ENCODE peak calls at places on chromosomes 16 and 17, in seven cellular contexts. One of them, this sample, is unnamed.

GRCh38 chr16:76175718-76176117 is 101.5 kb upstream of the CNTNAP4 start:
- DNase-seq in fibroblast of villous mesenchyme: no peak
- DNase-seq in left cardiac atrium: no peak
- DNase-seq in NCI-H1092: no peak
- DNase-seq in H9: no peak
- DNase-seq in AG08395: no peak
- DNase-seq in left colon: no peak
- DNase-seq in this sample: no peak

GRCh38 chr17:8844229-8845218 is 22.9 kb downstream of the PIK3R6 start:
- DNase-seq in left colon: no peak
- DNase-seq in NCI-H1092: no peak
- DNase-seq in left cardiac atrium: no peak
- DNase-seq in AG08395: no peak
- DNase-seq in H9: no peak
- DNase-seq in fibroblast of villous mesenchyme: no peak
- DNase-seq in this sample: no peak

GRCh38 chr16:79653337-79654000 is 52.9 kb upstream of the MAF start:
- DNase-seq in AG08395: no peak
- DNase-seq in left colon: peak; percentile 27
- DNase-seq in fibroblast of villous mesenchyme: peak; percentile 64
- DNase-seq in NCI-H1092: peak; percentile 73
- DNase-seq in H9: no peak
- DNase-seq in left cardiac atrium: peak; percentile 48
- DNase-seq in this sample: no peak

GRCh38 chr17:54372071-54372720 is 528.5 kb upstream of the TOM1L1 start:
- DNase-seq in AG08395: no peak
- DNase-seq in fibroblast of villous mesenchyme: no peak
- DNase-seq in NCI-H1092: no peak
- DNase-seq in left colon: no peak
- DNase-seq in left cardiac atrium: no peak
- DNase-seq in H9: no peak
- DNase-seq in this sample: no peak

GRCh38 chr16:2830355-2830695 is 222 bp downstream of the ZG16B start:
- DNase-seq in AG08395: no peak
- DNase-seq in fibroblast of villous mesenchyme: no peak
- DNase-seq in H9: no peak
- DNase-seq in left colon: no peak
- DNase-seq in NCI-H1092: no peak
- DNase-seq in left cardiac atrium: no peak
- DNase-seq in this sample: no peak

GRCh38 chr17:62703269-62703775 is 75.9 kb downstream of the MRC2 start:
- DNase-seq in NCI-H1092: no peak
- DNase-seq in left colon: no peak
- DNase-seq in fibroblast of villous mesenchyme: no peak
- DNase-seq in AG08395: peak; percentile 50
- DNase-seq in left cardiac atrium: no peak
- DNase-seq in H9: no peak
- DNase-seq in this sample: no peak

GRCh38 chr17:69287168-69287567 is 39.8 kb downstream of the ABCA5 start:
- DNase-seq in NCI-H1092: no peak
- DNase-seq in left colon: no peak
- DNase-seq in AG08395: no peak
- DNase-seq in H9: no peak
- DNase-seq in left cardiac atrium: no peak
- DNase-seq in fibroblast of villous mesenchyme: peak; percentile 30
- DNase-seq in this sample: no peak

GRCh38 chr16:69917739-69918138 is 33.4 kb upstream of the CLEC18A start:
- DNase-seq in H9: peak; percentile 80
- DNase-seq in fibroblast of villous mesenchyme: peak; percentile 95
- DNase-seq in NCI-H1092: no peak
- DNase-seq in AG08395: peak; percentile 89
- DNase-seq in left cardiac atrium: peak; percentile 54
- DNase-seq in left colon: no peak
- DNase-seq in this sample: no peak

GRCh38 chr16:66973716-66974115 is 12.7 kb downstream of the CES3 start:
- DNase-seq in left cardiac atrium: no peak
- DNase-seq in AG08395: no peak
- DNase-seq in fibroblast of villous mesenchyme: no peak
- DNase-seq in NCI-H1092: no peak
- DNase-seq in H9: no peak
- DNase-seq in left colon: no peak
- DNase-seq in this sample: no peak

GRCh38 chr16:89629827-89630610 is 16.6 kb downstream of the DPEP1 start:
- DNase-seq in NCI-H1092: no peak
- DNase-seq in H9: no peak
- DNase-seq in left cardiac atrium: no peak
- DNase-seq in left colon: peak; percentile 55
- DNase-seq in AG08395: no peak
- DNase-seq in fibroblast of villous mesenchyme: no peak
- DNase-seq in this sample: no peak

GRCh38 chr17:43468746-43469544 is 14.8 kb upstream of the DHX8 start:
- DNase-seq in AG08395: peak; percentile 85
- DNase-seq in fibroblast of villous mesenchyme: peak; percentile 52
- DNase-seq in NCI-H1092: no peak
- DNase-seq in left cardiac atrium: no peak
- DNase-seq in H9: no peak
- DNase-seq in left colon: no peak
- DNase-seq in this sample: no peak

GRCh38 chr16:97822-98221 is 19.8 kb downstream of the MPG start:
- DNase-seq in NCI-H1092: no peak
- DNase-seq in left colon: no peak
- DNase-seq in left cardiac atrium: no peak
- DNase-seq in fibroblast of villous mesenchyme: no peak
- DNase-seq in H9: no peak
- DNase-seq in AG08395: no peak
- DNase-seq in this sample: no peak

GRCh38 chr17:30278032-30278431 is 13.7 kb downstream of the BLMH start:
- DNase-seq in fibroblast of villous mesenchyme: peak; percentile 46
- DNase-seq in NCI-H1092: no peak
- DNase-seq in left colon: no peak
- DNase-seq in H9: no peak
- DNase-seq in left cardiac atrium: peak; percentile 25
- DNase-seq in AG08395: peak; percentile 18
- DNase-seq in this sample: no peak

GRCh38 chr17:79065105-79065670 is 9.4 kb upstream of the ENGASE start:
- DNase-seq in AG08395: peak; percentile 40
- DNase-seq in H9: peak; percentile 73
- DNase-seq in fibroblast of villous mesenchyme: peak; percentile 58
- DNase-seq in left colon: no peak
- DNase-seq in NCI-H1092: peak; percentile 54
- DNase-seq in left cardiac atrium: peak; percentile 56
- DNase-seq in this sample: no peak

GRCh38 chr16:31428638-31429247 is 583 bp upstream of the COX6A2 start:
- DNase-seq in NCI-H1092: no peak
- DNase-seq in fibroblast of villous mesenchyme: no peak
- DNase-seq in left cardiac atrium: no peak
- DNase-seq in H9: no peak
- DNase-seq in left colon: no peak
- DNase-seq in AG08395: no peak
- DNase-seq in this sample: no peak

GRCh38 chr16:15034266-15035162 is 21.4 kb downstream of the NTAN1 start:
- DNase-seq in H9: no peak
- DNase-seq in NCI-H1092: no peak
- DNase-seq in fibroblast of villous mesenchyme: no peak
- DNase-seq in left colon: no peak
- DNase-seq in AG08395: peak; percentile 52
- DNase-seq in left cardiac atrium: no peak
- DNase-seq in this sample: no peak

GRCh38 chr16:23784811-23785447 is 30.1 kb downstream of the CHP2 start:
- DNase-seq in H9: no peak
- DNase-seq in left cardiac atrium: no peak
- DNase-seq in fibroblast of villous mesenchyme: peak; percentile 4
- DNase-seq in NCI-H1092: no peak
- DNase-seq in left colon: no peak
- DNase-seq in AG08395: no peak
- DNase-seq in this sample: no peak

GRCh38 chr16:58128721-58129096 is 472 bp downstream of the CFAP20 start:
- DNase-seq in AG08395: no peak
- DNase-seq in H9: peak; percentile 54
- DNase-seq in fibroblast of villous mesenchyme: no peak
- DNase-seq in left cardiac atrium: peak; percentile 30
- DNase-seq in left colon: peak; percentile 34
- DNase-seq in NCI-H1092: no peak
- DNase-seq in this sample: no peak

GRCh38 chr17:29451338-29451737 is 61.2 kb downstream of the TAOK1 start:
- DNase-seq in AG08395: no peak
- DNase-seq in H9: no peak
- DNase-seq in left colon: no peak
- DNase-seq in NCI-H1092: no peak
- DNase-seq in left cardiac atrium: no peak
- DNase-seq in fibroblast of villous mesenchyme: no peak
- DNase-seq in this sample: no peak

GRCh38 chr17:73533127-73533526 is 111.1 kb downstream of the SDK2 start:
- DNase-seq in AG08395: no peak
- DNase-seq in left colon: no peak
- DNase-seq in NCI-H1092: no peak
- DNase-seq in H9: no peak
- DNase-seq in left cardiac atrium: peak; percentile 83
- DNase-seq in fibroblast of villous mesenchyme: no peak
- DNase-seq in this sample: no peak

GRCh38 chr17:48472485-48473281 is 42.7 kb upstream of the SKAP1 start:
- DNase-seq in left cardiac atrium: no peak
- DNase-seq in fibroblast of villous mesenchyme: peak; percentile 90
- DNase-seq in H9: peak; percentile 55
- DNase-seq in AG08395: peak; percentile 61
- DNase-seq in NCI-H1092: peak; percentile 32
- DNase-seq in left colon: no peak
- DNase-seq in this sample: no peak

GRCh38 chr17:40095944-40096791 is 4.2 kb downstream of the NR1D1 start:
- DNase-seq in left cardiac atrium: peak; percentile 66
- DNase-seq in NCI-H1092: no peak
- DNase-seq in H9: no peak
- DNase-seq in fibroblast of villous mesenchyme: no peak
- DNase-seq in AG08395: no peak
- DNase-seq in left colon: peak; percentile 75
- DNase-seq in this sample: no peak

GRCh38 chr16:79869304-79870015 is 268.9 kb upstream of the MAF start:
- DNase-seq in AG08395: no peak
- DNase-seq in left cardiac atrium: no peak
- DNase-seq in fibroblast of villous mesenchyme: no peak
- DNase-seq in H9: no peak
- DNase-seq in NCI-H1092: no peak
- DNase-seq in left colon: no peak
- DNase-seq in this sample: no peak

GRCh38 chr17:27577124-27577761 is 53.7 kb upstream of the LGALS9 start:
- DNase-seq in left colon: no peak
- DNase-seq in left cardiac atrium: peak; percentile 57
- DNase-seq in fibroblast of villous mesenchyme: peak; percentile 66
- DNase-seq in NCI-H1092: no peak
- DNase-seq in AG08395: peak; percentile 42
- DNase-seq in H9: peak; percentile 57
- DNase-seq in this sample: no peak

This sample was measured in NCI-H1048.